ENCODE peak calls at places on chromosomes 13 and 19, in four cellular contexts. Q, M, W and V are unnamed samples.

GRCh38 chr13:96299235-96299634 is 209.3 kb downstream of the HS6ST3 start:
- DNase-seq in W (peak; percentile 6), Q (peak; percentile 1), M (no peak), V (no peak)

GRCh38 chr19:54805665-54806515 is 2.5 kb downstream of the KIR2DL4 start:
- DNase-seq in Q (no peak), M (no peak), W (no peak), V (no peak)

GRCh38 chr13:33682020-33682564 is 135.9 kb upstream of the RFC3 start:
- DNase-seq in W (no peak), M (no peak), Q (no peak), V (no peak)

GRCh38 chr13:38686635-38687245 is at the start of gene FREM2:
- DNase-seq in M (no peak), W (no peak), Q (peak; percentile 23), V (no peak)

GRCh38 chr19:35715355-35715809 is 2.4 kb upstream of the KMT2B start:
- DNase-seq in W (no peak), M (no peak), Q (no peak), V (no peak)

GRCh38 chr13:80338781-80339577 is 1.9 kb downstream of the SPRY2 start:
- DNase-seq in W (peak; percentile 23), M (peak; percentile 63), Q (peak; percentile 61), V (peak; percentile 88)

GRCh38 chr19:32890841-32891240 is 21.3 kb upstream of the SLC7A9 start:
- DNase-seq in M (no peak), Q (no peak), W (no peak), V (no peak)

GRCh38 chr13:73833331-73834070 is 300.7 kb downstream of the KLF12 start:
- DNase-seq in M (no peak), W (no peak), Q (no peak), V (peak; percentile 65)

GRCh38 chr13:70206671-70207070 is 98.4 kb upstream of the KLHL1 start:
- DNase-seq in Q (no peak), W (peak; percentile 42), M (no peak), V (no peak)

GRCh38 chr13:26221721-26222522 is at the start of gene RNF6:
- DNase-seq in W (peak; percentile 94), M (peak; percentile 96), Q (peak; percentile 97), V (peak; percentile 99)

GRCh38 chr13:89281331-89281730 is 1610.2 kb downstream of the SLITRK5 start:
- DNase-seq in Q (no peak), W (no peak), M (no peak), V (no peak)
- TF ChIP-seq MAZ in Q (no peak), W (no peak), M (no peak), V (no peak)

GRCh38 chr19:2015611-2015950 is at the start of gene BTBD2:
- DNase-seq in M (peak; percentile 81), W (no peak), Q (peak; percentile 85), V (peak; percentile 84)

GRCh38 chr19:2013683-2013961 is 1.9 kb downstream of the BTBD2 start:
- DNase-seq in Q (no peak), W (no peak), M (no peak), V (no peak)

GRCh38 chr19:2014081-2014693 is 1.3 kb downstream of the BTBD2 start:
- DNase-seq in M (no peak), Q (no peak), W (no peak), V (no peak)

GRCh38 chr19:2016041-2016807 is 710 bp upstream of the BTBD2 start:
- DNase-seq in Q (peak; percentile 88), W (peak; percentile 63), M (peak; percentile 76), V (peak; percentile 81)

GRCh38 chr19:2014731-2015610 is 543 bp downstream of the BTBD2 start:
- DNase-seq in Q (no peak), W (no peak), M (peak; percentile 35), V (no peak)
- TF ChIP-seq MAZ in Q (no peak), W (no peak), M (no peak), V (no peak)

DNA sequence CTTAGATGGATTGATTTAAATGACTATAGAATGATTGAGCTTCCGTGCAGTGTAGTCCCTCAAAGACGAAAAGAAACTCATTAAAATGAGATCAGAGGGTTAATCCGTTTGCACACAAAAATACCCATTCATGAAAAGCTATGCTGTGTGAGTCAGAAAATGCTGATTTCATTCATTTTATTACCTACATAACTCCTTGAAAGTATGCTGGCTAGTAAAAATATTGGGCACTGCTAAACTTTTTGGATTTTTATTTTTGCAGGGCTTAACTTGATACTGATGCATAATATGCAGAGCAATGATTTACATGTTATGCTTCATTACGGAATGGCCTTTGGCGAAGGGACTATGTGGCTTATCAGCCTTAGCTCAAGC is 54.2 kb downstream of the WDFY2 start:
- DNase-seq in M (no peak), W (no peak), Q (no peak), V (no peak)
- TF ChIP-seq MAZ in M (no peak), W (no peak), Q (no peak), V (no peak)

DNA sequence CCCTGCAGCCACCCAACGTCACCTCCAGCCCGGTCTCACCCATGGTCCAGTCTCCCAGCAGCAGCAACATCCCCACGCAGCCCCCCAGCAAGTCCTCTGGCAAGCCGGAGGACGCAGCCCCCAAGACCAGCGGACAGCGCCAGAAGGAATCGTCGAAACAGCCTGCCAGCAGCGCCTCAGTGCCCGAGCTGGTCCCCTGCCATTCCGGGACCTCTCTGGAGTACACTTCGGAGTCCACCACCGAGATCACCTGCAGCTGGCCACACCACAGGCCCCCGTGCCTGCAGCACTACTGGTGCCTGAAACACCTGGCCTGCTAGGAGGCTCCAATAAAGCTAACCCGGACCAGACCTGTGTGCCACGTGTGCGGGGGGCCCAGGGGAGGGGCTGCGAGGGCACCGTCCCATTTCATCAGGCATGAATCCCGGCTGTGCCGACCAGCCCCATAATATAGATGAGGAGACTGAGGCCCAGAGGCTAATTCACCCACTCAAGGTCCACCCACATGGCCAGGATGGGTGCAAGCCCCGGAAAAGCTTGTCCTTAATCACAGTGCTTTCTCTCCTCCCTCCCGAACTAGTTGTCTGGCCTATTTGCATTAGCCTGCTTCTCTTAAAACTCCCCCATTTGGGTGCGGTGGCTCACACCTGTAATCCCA is 6.7 kb downstream of the REEP6 start:
- DNase-seq in W (no peak), Q (no peak), M (no peak), V (no peak)
- TF ChIP-seq MAZ in W (no peak), Q (no peak), M (no peak), V (no peak)

DNA sequence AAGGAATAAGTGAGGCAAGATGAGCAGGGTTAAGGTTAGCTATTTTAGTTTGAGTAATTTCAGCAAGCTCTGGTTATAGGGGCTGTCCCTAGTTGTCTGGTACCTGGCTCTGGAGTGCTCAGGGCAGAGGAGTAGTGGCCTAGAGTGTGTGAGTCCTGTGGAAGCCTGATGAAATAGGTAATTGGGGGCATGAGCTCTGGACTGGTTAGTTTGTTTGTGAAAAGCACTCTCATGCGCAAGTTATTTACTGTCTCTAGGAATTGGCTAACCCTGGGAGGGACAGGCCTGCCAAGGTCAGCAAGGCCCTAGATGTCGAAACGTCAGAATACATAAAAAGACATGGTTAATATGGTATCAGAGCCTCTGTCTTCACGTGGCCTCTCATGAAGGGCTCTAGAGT is 900.1 kb downstream of the PCDH17 start:
- DNase-seq in M (no peak), Q (no peak), W (peak; percentile 26), V (no peak)
- TF ChIP-seq MAZ in M (no peak), Q (no peak), W (no peak), V (no peak)

GRCh38 chr13:114012921-114013320 is 39.0 kb upstream of the C13orf46 start:
- DNase-seq in W (no peak), Q (no peak), M (no peak), V (no peak)
- TF ChIP-seq MAZ in W (no peak), Q (no peak), M (no peak), V (no peak)

GRCh38 chr13:109610517-109610916 is 175.9 kb downstream of the IRS2 start:
- DNase-seq in W (no peak), M (peak; percentile 13), Q (peak; percentile 31), V (no peak)
- TF ChIP-seq MAZ in W (no peak), M (no peak), Q (no peak), V (no peak)

DNA sequence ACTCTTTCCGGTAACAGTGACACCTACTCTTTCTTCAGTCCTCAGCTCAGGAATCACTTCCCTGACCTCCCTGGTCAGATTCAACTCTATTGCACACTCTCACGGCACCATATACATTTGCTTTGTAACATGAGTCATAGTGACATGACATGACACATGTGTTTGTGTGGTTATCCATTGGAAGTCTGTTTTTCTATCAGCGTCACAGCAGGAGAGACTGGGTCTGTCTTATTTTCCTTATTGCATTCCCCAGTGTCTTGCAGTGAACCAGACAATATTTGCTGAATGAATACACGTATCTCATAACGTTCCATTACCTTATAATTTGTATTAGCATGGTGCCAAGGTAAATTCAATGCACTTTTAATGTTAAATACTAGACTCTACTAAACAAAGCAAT is 102.0 kb downstream of the DCLK1 start:
- DNase-seq in Q (no peak), M (no peak), W (no peak), V (peak; percentile 5)
- TF ChIP-seq MAZ in Q (no peak), M (no peak), W (no peak), V (no peak)

DNA sequence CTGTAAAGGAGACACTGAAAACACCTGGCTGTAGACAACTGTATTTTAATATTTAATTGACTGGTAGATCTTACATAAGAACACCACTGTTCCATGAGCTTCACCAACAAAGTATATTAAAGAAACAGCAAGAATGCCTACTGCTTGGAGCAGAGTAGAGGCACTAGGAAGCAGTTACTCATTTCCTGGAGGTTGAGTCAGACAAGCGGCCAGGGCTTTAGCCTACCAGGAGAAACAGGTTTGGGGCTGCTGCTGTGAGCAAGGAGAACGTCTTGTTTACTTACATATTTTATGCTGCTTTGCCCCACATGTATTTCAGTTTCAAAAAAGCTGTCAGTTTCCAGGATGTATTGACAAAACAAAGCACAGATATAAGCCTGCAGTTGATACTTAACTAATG is 33.4 kb downstream of the ALG5 start:
- DNase-seq in M (no peak), Q (no peak), W (no peak), V (peak; percentile 90)
- TF ChIP-seq MAZ in M (no peak), Q (no peak), W (no peak), V (no peak)

DNA sequence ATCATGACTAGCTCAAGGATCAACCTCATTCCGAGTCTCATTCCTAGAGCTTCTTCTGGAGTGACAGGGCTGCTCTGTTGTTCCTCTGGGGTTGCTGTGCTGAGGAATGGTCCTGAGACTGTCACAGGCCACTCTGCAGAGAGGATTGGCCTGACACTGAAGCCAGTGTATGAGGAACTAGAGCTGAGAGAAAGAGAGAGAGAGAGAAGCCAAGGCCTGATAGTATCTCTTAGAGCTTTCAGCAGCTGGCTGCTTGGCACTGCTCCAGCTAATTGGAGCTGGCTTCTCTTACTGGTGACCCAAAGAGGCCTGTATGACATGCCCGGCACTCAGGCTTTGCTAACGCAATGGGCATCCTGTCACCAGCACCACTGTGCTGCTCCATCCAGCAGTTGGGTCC is 73.4 kb upstream of the FLT1 start:
- DNase-seq in Q (no peak), M (peak; percentile 78), W (no peak), V (peak; percentile 62)
- TF ChIP-seq MAZ in Q (no peak), M (no peak), W (no peak), V (no peak)